ENCODE peak calls at places on chromosomes 12 and 14, in six cellular contexts. R is astrocyte of the spinal cord, J is gastrocnemius medialis, S is GM23338, P is GM23248, I is SJCRH30. F is an unnamed sample.

GRCh38 chr14:74141703-74142102 is 56.9 kb downstream of the LIN52 start:
- DNase-seq in R (no peak), J (peak; percentile 4), S (no peak), P (peak; percentile 46), I (no peak), F (no peak)

GRCh38 chr14:50230601-50231474 is 540 bp downstream of the SOS2 start:
- DNase-seq in R (peak; percentile 64), J (peak; percentile 38), S (peak; percentile 50), P (peak; percentile 74), I (peak; percentile 53), F (peak; percentile 40)

GRCh38 chr12:46436741-46437140 is 64.2 kb upstream of the SLC38A2 start:
- DNase-seq in R (no peak), J (no peak), S (no peak), P (no peak), I (no peak), F (no peak)

GRCh38 chr12:26101833-26102232 is 23.0 kb downstream of the BHLHE41 start:
- DNase-seq in R (no peak), J (no peak), S (no peak), P (no peak), I (no peak), F (no peak)

GRCh38 chr14:55698051-55698450 is 118.0 kb downstream of the KTN1 start:
- DNase-seq in R (no peak), J (no peak), S (no peak), P (no peak), I (no peak), F (peak; percentile 51)

GRCh38 chr12:124523071-124523470 is 44.3 kb downstream of the NCOR2 start:
- DNase-seq in R (no peak), J (no peak), S (no peak), P (peak; percentile 85), I (no peak), F (no peak)

GRCh38 chr12:64625243-64626077 is 15.2 kb downstream of the RASSF3 start:
- DNase-seq in R (peak; percentile 91), J (peak; percentile 15), S (no peak), P (peak; percentile 86), I (no peak), F (no peak)

GRCh38 chr14:77838756-77839565 is 39.1 kb downstream of the ADCK1 start:
- DNase-seq in R (peak; percentile 5), J (no peak), S (peak; percentile 19), P (no peak), I (no peak), F (no peak)

GRCh38 chr12:14957769-14958168 is 3.6 kb downstream of the ARHGDIB start:
- DNase-seq in R (no peak), J (no peak), S (no peak), P (no peak), I (no peak), F (no peak)

GRCh38 chr12:81758421-81759214 is 532 bp downstream of the PPFIA2 start:
- DNase-seq in R (peak; percentile 41), J (no peak), S (peak; percentile 77), P (peak; percentile 41), I (peak; percentile 63), F (peak; percentile 25)

GRCh38 chr14:60506462-60506984 is 2.4 kb upstream of the SIX6 start:
- DNase-seq in R (no peak), J (no peak), S (peak; percentile 51), P (no peak), I (no peak), F (no peak)

GRCh38 chr14:101462726-101463565 is 98.3 kb upstream of the DIO3 start:
- DNase-seq in R (no peak), J (no peak), S (no peak), P (no peak), I (no peak), F (no peak)

GRCh38 chr12:4293942-4294505 is 20.5 kb downstream of the CCND2 start:
- DNase-seq in R (no peak), J (no peak), S (no peak), P (no peak), I (no peak), F (peak; percentile 82)

GRCh38 chr14:70416717-70417349 is at the start of gene SYNJ2BP:
- DNase-seq in R (peak; percentile 69), J (peak; percentile 54), S (peak; percentile 93), P (peak; percentile 86), I (peak; percentile 67), F (peak; percentile 79)

GRCh38 chr12:54374555-54375257 is 9.8 kb downstream of the ZNF385A start:
- DNase-seq in R (no peak), J (no peak), S (no peak), P (no peak), I (peak; percentile 93), F (no peak)

GRCh38 chr12:17666641-17667324 is 423.2 kb downstream of the RERGL start:
- DNase-seq in R (no peak), J (no peak), S (no peak), P (no peak), I (no peak), F (no peak)

GRCh38 chr14:93963692-93964091 is 12.7 kb downstream of the ASB2 start:
- DNase-seq in R (no peak), J (no peak), S (no peak), P (no peak), I (no peak), F (no peak)

GRCh38 chr12:50017047-50017446 is 8.2 kb downstream of the RACGAP1 start:
- DNase-seq in R (peak; percentile 86), J (peak; percentile 24), S (no peak), P (peak; percentile 96), I (no peak), F (no peak)

GRCh38 chr12:111975161-111975931 is 37.6 kb downstream of the TMEM116 start:
- DNase-seq in R (no peak), J (no peak), S (no peak), P (no peak), I (no peak), F (no peak)

GRCh38 chr14:24298892-24299254 is 707 bp downstream of the DHRS1 start:
- DNase-seq in R (peak; percentile 54), J (no peak), S (peak; percentile 30), P (peak; percentile 94), I (peak; percentile 24), F (peak; percentile 33)

GRCh38 chr12:3743803-3744202 is 9.1 kb downstream of the CRACR2A start:
- DNase-seq in R (peak; percentile 38), J (no peak), S (no peak), P (peak; percentile 44), I (no peak), F (no peak)

GRCh38 chr12:9910716-9911421 is 21.3 kb downstream of the CLEC2A start:
- DNase-seq in R (no peak), J (no peak), S (peak; percentile 31), P (peak; percentile 7), I (no peak), F (no peak)

GRCh38 chr14:86035882-86036281 is 505.9 kb downstream of the FLRT2 start:
- DNase-seq in R (no peak), J (no peak), S (peak; percentile 75), P (peak; percentile 26), I (no peak), F (peak; percentile 24)

GRCh38 chr12:52285172-52285745 is 6.1 kb downstream of the KRT81 start:
- DNase-seq in R (peak; percentile 20), J (no peak), S (no peak), P (peak; percentile 79), I (no peak), F (no peak)

GRCh38 chr14:95553141-95553540 is 18.3 kb downstream of the GLRX5 start:
- DNase-seq in R (no peak), J (no peak), S (no peak), P (no peak), I (no peak), F (no peak)

GRCh38 chr12:32010631-32011030 is 51.4 kb downstream of the RESF1 start:
- DNase-seq in R (no peak), J (no peak), S (no peak), P (no peak), I (no peak), F (no peak)

GRCh38 chr14:22508150-22508457 is 80.9 kb downstream of the DAD1 start:
- DNase-seq in R (no peak), J (no peak), S (no peak), P (no peak), I (no peak), F (no peak)
- H3K4me3 ChIP-seq in R (no peak overlapping the region), J (no peak overlapping the region), S (no peak overlapping the region), P (no peak overlapping the region), I (peak overlapping the region; percentile 50), F (no peak overlapping the region)

DNA sequence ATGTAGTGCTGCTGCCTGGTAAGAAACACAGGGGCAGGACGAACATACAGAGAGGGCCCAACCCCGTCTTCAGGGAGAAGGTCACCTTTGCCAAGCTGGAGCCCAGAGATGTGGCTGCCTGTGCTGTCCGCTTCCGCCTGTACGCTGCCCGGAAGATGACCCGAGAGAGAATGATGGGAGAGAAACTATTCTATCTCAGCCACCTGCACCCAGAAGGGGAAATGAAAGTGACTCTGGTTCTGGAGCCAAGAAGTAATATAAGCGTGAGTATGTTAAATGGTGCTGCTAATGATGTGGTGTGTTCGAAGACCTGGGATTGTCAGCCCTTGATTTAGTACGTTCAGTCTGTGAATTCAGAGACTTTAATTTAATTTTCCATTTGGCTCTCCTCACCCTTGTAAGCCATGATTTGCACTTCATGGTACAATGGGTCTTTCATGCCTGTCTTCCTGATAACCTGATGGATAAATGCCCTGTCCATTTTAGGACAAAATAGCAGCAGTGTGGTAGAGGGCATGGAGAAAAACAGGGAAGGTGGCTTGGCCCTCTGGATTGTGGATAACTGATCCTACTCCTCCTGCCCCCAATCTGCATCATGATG is 318.9 kb downstream of the SNAPC1 start:
- DNase-seq in R (no peak), J (no peak), S (no peak), P (no peak), I (no peak), F (no peak)
- H3K4me3 ChIP-seq in R (no peak overlapping the region), J (no peak overlapping the region), S (no peak overlapping the region), P (no peak overlapping the region), I (no peak overlapping the region), F (no peak overlapping the region)

DNA sequence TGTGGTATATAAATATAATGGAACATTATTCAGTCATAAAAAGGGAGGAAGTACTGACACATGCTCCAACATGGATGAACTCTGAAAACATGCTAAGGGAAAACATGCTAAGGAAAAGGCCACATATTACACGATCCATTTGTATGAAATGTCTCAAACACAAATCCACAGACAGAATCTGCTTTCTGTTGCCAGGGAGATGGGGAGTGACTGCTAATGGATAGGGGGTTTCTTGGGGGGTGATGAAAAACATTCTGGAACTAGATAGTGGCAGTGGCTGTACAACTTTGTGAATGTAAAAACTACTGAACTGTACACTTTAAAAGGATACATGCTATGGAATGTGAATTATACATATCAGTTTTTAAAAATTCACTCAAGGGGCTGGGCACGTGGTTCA is 6.6 kb downstream of the PPTC7 start:
- DNase-seq in R (no peak), J (no peak), S (no peak), P (no peak), I (no peak), F (no peak)
- H3K4me3 ChIP-seq in R (no peak overlapping the region), J (no peak overlapping the region), S (no peak overlapping the region), P (no peak overlapping the region), I (no peak overlapping the region), F (no peak overlapping the region)

DNA sequence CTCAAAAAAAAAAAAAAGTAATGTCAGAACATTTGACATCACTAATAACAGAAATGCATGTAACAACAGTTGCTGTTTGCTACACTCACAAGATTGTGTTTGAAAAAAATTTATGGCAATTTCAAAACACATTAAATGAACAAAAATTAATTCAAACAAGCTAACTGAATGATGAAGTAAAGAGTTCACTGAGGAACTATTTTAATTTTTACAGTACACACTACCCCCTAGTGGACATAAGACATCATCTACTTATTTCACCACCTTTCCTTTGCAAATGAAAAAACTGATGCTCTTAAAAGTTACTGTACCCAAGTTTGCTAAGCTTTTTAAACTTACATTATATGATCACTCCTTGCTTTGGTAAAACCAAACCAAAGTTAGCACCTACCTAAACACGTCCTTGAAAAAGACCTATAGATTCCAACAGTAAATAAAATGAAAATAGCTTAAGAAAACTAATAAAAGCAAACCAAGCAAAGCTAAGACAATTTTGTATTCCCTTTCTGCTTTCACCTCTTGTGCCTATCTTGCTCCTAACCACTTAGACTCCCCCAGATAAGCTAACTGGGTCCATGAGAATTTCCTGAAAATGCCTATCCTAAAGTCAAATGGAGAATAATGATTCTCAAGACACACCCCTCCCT is 22.2 kb downstream of the UBE2N start:
- DNase-seq in R (peak; percentile 77), J (no peak), S (peak; percentile 69), P (peak; percentile 75), I (no peak), F (no peak)
- H3K4me3 ChIP-seq in R (no peak overlapping the region), J (no peak overlapping the region), S (no peak overlapping the region), P (peak overlapping the region; percentile 46), I (no peak overlapping the region), F (no peak overlapping the region)

F was measured in WERI-Rb-1.